ENCODE peak calls at places on chromosomes 4 and X, in ten cellular contexts. A is left lung, S is coronary artery, Z is ovary, C is IMR-90, E is foreskin fibroblast, N is type B pancreatic cell, R is GM13977, T is glutamatergic neuron, U is BJ. V is an unnamed sample.

GRCh38 chrX:37378399-37378798 is 29.2 kb downstream of the PRRG1 start:
- DNase-seq in A (no peak), S (no peak), Z (no peak), C (peak), E (peak), N (no peak), R (no peak), T (no peak), U (no peak), V (no peak)

GRCh38 chr4:158297866-158298265 is 87.6 kb downstream of the TMEM144 start:
- DNase-seq in A (no peak), S (no peak), Z (no peak), C (no peak), E (no peak), N (no peak), R (no peak), T (no peak), U (no peak), V (no peak)

GRCh38 chr4:69760455-69760854 is at the start of gene SULT1B1:
- DNase-seq in A (no peak), S (no peak), Z (no peak), C (peak), E (peak), N (no peak), R (no peak), T (no peak), U (no peak), V (peak)

GRCh38 chr4:4504783-4505182 is 37.1 kb downstream of the STX18 start:
- DNase-seq in A (no peak), S (no peak), Z (no peak), C (no peak), E (no peak), N (no peak), R (no peak), T (no peak), U (no peak), V (no peak)

GRCh38 chr4:24104173-24104572 is 214.3 kb upstream of the PPARGC1A start:
- DNase-seq in A (no peak), S (no peak), Z (no peak), C (peak), E (peak), N (no peak), R (no peak), T (no peak), U (no peak), V (no peak)

GRCh38 chr4:42627887-42628646 is 28.8 kb downstream of the ATP8A1 start:
- DNase-seq in A (no peak), S (peak), Z (peak), C (no peak), E (no peak), N (no peak), R (peak), T (peak), U (no peak), V (peak)

GRCh38 chrX:119981286-119982070 is 37.9 kb upstream of the NKAP start:
- DNase-seq in A (no peak), S (no peak), Z (no peak), C (peak), E (no peak), N (no peak), R (peak), T (peak), U (no peak), V (peak)

GRCh38 chr4:168421671-168422070 is 58.6 kb downstream of the DDX60L start:
- DNase-seq in A (no peak), S (no peak), Z (no peak), C (peak), E (peak), N (no peak), R (no peak), T (no peak), U (no peak), V (peak)

GRCh38 chrX:53244610-53245009 is 19.6 kb upstream of the KDM5C start:
- DNase-seq in A (no peak), S (no peak), Z (no peak), C (no peak), E (no peak), N (no peak), R (no peak), T (no peak), U (no peak), V (no peak)

GRCh38 chrX:150227873-150228272 is 135.2 kb upstream of the MAMLD1 start:
- DNase-seq in A (no peak), S (peak), Z (no peak), C (no peak), E (no peak), N (peak), R (no peak), T (no peak), U (no peak), V (no peak)

GRCh38 chr4:110087116-110087708 is 111.2 kb downstream of the ELOVL6 start:
- DNase-seq in A (no peak), S (no peak), Z (no peak), C (peak), E (peak), N (no peak), R (no peak), T (no peak), U (peak), V (no peak)

GRCh38 chrX:37383313-37383712 is 34.1 kb downstream of the PRRG1 start:
- DNase-seq in A (no peak), S (no peak), Z (no peak), C (peak), E (no peak), N (no peak), R (no peak), T (no peak), U (no peak), V (no peak)

GRCh38 chrX:69493193-69493592 is 10.9 kb upstream of the NALF2 start:
- DNase-seq in A (no peak), S (no peak), Z (no peak), C (no peak), E (no peak), N (no peak), R (peak), T (peak), U (no peak), V (peak)

GRCh38 chrX:2665387-2666304 is 25.4 kb upstream of the CD99 start:
- DNase-seq in A (no peak), S (no peak), Z (no peak), C (no peak), E (no peak), N (no peak), R (no peak), T (no peak), U (no peak), V (no peak)

GRCh38 chr4:157804986-157805385 is 367.8 kb downstream of the GASK1B start:
- DNase-seq in A (no peak), S (no peak), Z (no peak), C (no peak), E (no peak), N (no peak), R (no peak), T (no peak), U (no peak), V (no peak)

GRCh38 chrX:82134378-82134777 is 932.5 kb downstream of the SH3BGRL start:
- DNase-seq in A (no peak), S (no peak), Z (no peak), C (no peak), E (no peak), N (no peak), R (no peak), T (no peak), U (no peak), V (no peak)

GRCh38 chr4:29336851-29337250 is 1383.3 kb upstream of the PCDH7 start:
- DNase-seq in A (no peak), S (no peak), Z (no peak), C (no peak), E (no peak), N (no peak), R (no peak), T (no peak), U (no peak), V (no peak)

GRCh38 chr4:153645183-153645582 is 38.9 kb upstream of the TLR2 start:
- DNase-seq in A (no peak), S (no peak), Z (no peak), C (no peak), E (no peak), N (no peak), R (no peak), T (no peak), U (no peak), V (peak)

GRCh38 chr4:52057196-52057595 is 6.1 kb downstream of the SPATA18 start:
- DNase-seq in A (no peak), S (no peak), Z (no peak), C (no peak), E (no peak), N (no peak), R (no peak), T (no peak), U (no peak), V (no peak)

GRCh38 chrX:87572911-87573310 is 55.3 kb downstream of the KLHL4 start:
- DNase-seq in A (no peak), S (no peak), Z (no peak), C (no peak), E (no peak), N (no peak), R (no peak), T (no peak), U (no peak), V (no peak)

GRCh38 chr4:149065753-149066152 is 623.5 kb upstream of the NR3C2 start:
- DNase-seq in A (no peak), S (no peak), Z (no peak), C (no peak), E (no peak), N (no peak), R (no peak), T (no peak), U (no peak), V (no peak)

GRCh38 chr4:11232004-11232403 is 196.7 kb downstream of the HS3ST1 start:
- DNase-seq in A (no peak), S (no peak), Z (no peak), C (no peak), E (no peak), N (no peak), R (no peak), T (no peak), U (no peak), V (no peak)

GRCh38 chr4:88738714-88739366 is 41.2 kb upstream of the NAP1L5 start:
- DNase-seq in A (no peak), S (no peak), Z (no peak), C (peak), E (no peak), N (no peak), R (no peak), T (no peak), U (no peak), V (no peak)

GRCh38 chr4:147707892-147708672 is 23.8 kb upstream of the ARHGAP10 start:
- DNase-seq in A (no peak), S (no peak), Z (no peak), C (peak), E (peak), N (no peak), R (peak), T (peak), U (no peak), V (peak)

GRCh38 chr4:27702710-27703431 is 842.2 kb downstream of the STIM2 start:
- DNase-seq in A (no peak), S (no peak), Z (no peak), C (peak), E (no peak), N (no peak), R (peak), T (no peak), U (no peak), V (peak)

GRCh38 chr4:95551653-95552052 is 2.9 kb upstream of the UNC5C start:
- DNase-seq in A (no peak), S (no peak), Z (no peak), C (no peak), E (no peak), N (no peak), R (no peak), T (no peak), U (no peak), V (no peak)

GRCh38 chrX:148133099-148133725 is 152.1 kb downstream of the FMR1NB start:
- DNase-seq in A (no peak), S (no peak), Z (no peak), C (no peak), E (no peak), N (no peak), R (no peak), T (no peak), U (no peak), V (no peak)

GRCh38 chr4:62260256-62260655 is 1060.1 kb downstream of the ADGRL3 start:
- DNase-seq in A (no peak), S (no peak), Z (no peak), C (no peak), E (no peak), N (no peak), R (no peak), T (no peak), U (no peak), V (no peak)

GRCh38 chr4:183201331-183201730 is 102.3 kb downstream of the WWC2 start:
- DNase-seq in A (no peak), S (no peak), Z (no peak), C (peak), E (peak), N (no peak), R (no peak), T (no peak), U (peak), V (no peak)

GRCh38 chrX:54977387-54977786 is 16.6 kb downstream of the PFKFB1 start:
- DNase-seq in A (no peak), S (no peak), Z (no peak), C (no peak), E (no peak), N (no peak), R (no peak), T (no peak), U (no peak), V (no peak)

GRCh38 chr4:185305979-185306442 is 89.7 kb downstream of the LRP2BP start:
- DNase-seq in A (no peak), S (no peak), Z (no peak), C (peak), E (peak), N (no peak), R (no peak), T (no peak), U (peak), V (no peak)

GRCh38 chr4:185307136-185307950 is 88.4 kb downstream of the LRP2BP start:
- DNase-seq in A (no peak), S (no peak), Z (no peak), C (peak), E (no peak), N (no peak), R (peak), T (no peak), U (no peak), V (no peak)

GRCh38 chr4:185309770-185310169 is 86.0 kb downstream of the LRP2BP start:
- DNase-seq in A (no peak), S (no peak), Z (no peak), C (no peak), E (no peak), N (no peak), R (peak), T (no peak), U (no peak), V (no peak)

GRCh38 chr4:185304541-185304940 is 91.2 kb downstream of the LRP2BP start:
- DNase-seq in A (no peak), S (no peak), Z (no peak), C (peak), E (no peak), N (no peak), R (no peak), T (no peak), U (no peak), V (no peak)

DNA sequence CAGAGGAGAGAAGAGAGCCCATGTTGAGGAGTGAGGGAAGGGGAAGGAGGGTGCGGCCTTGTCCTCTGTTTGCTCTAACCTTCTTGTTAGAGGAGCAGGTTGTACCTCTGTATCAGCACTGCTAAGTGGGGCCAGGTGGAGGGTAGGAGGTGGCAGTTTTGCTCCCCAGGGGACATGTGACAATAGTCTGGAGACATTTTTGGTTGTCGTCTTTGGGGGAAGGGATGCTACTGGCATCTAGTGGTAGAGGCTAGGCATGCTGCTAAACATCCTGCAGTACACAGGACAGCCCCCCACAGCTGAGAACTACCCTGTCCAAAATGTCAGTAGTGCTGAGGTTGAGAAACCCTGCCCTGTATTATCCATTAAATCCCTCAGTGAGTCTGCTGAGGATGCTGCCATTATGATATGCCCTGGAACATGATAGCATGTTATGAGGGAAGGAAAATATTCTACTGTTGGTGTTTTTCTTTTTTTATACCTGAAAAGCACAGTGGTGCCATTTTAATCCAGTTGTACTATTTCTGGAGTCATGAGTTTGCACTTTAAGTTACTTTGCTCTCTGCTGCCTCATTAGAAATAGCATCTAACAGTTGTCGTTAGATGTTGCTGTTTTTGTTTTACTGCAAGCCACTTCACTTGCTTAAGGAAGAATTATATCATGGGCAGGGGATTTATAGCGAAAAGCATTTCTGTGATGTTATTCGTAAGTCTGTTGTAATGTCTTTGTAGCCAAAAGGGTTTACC is 90.6 kb downstream of the LRP2BP start:
- DNase-seq in A (peak), S (no peak), Z (no peak), C (peak), E (no peak), N (no peak), R (no peak), T (peak), U (no peak), V (peak)
- TF ChIP-seq CTCF in A (no peak), S (no peak), Z (no peak), C (peak), E (peak), N (peak), R (peak), T (no peak), U (peak), V (peak)

GRCh38 chr4:108637856-108638255 is 12.5 kb upstream of the OSTC start:
- DNase-seq in A (no peak), S (no peak), Z (no peak), C (no peak), E (no peak), N (no peak), R (no peak), T (no peak), U (no peak), V (no peak)
- TF ChIP-seq CTCF in A (no peak), S (no peak), Z (no peak), C (peak), E (peak), N (peak), R (no peak), T (no peak), U (peak), V (no peak)

DNA sequence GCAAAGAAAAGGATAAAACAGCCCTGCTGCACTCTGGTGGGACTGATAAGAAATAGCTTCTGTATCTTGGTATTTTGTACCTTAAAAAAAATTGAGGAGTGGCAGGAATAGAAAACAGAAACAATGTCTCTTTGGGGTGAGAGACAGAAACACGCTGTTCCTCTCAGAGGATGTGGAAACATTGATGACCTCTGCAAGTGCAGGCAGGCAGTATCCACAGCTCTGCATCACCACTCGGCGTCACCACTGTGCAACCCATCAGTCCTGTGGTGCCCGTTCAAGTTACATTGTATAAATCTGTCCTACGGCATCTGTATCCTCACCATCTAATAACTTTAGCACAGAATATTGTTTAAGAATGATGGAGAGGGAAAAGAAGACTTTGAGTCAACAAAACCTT is 152.4 kb upstream of the SPRY1 start:
- DNase-seq in A (peak), S (no peak), Z (no peak), C (peak), E (peak), N (no peak), R (no peak), T (no peak), U (no peak), V (peak)
- TF ChIP-seq CTCF in A (no peak), S (no peak), Z (no peak), C (peak), E (no peak), N (no peak), R (no peak), T (no peak), U (no peak), V (no peak)

GRCh38 chr4:37836256-37836655 is 9.8 kb downstream of the PGM2 start:
- DNase-seq in A (no peak), S (no peak), Z (no peak), C (no peak), E (no peak), N (no peak), R (no peak), T (no peak), U (no peak), V (no peak)
- TF ChIP-seq CTCF in A (no peak), S (no peak), Z (no peak), C (no peak), E (no peak), N (no peak), R (no peak), T (no peak), U (no peak), V (no peak)

GRCh38 chrX:140050906-140051305 is 85.6 kb upstream of the CXorf66 start:
- DNase-seq in A (no peak), S (no peak), Z (no peak), C (peak), E (no peak), N (no peak), R (no peak), T (no peak), U (no peak), V (no peak)
- TF ChIP-seq CTCF in A (peak), S (no peak), Z (no peak), C (peak), E (peak), N (peak), R (peak), T (peak), U (peak), V (no peak)

GRCh38 chr4:18689308-18689915 is 667.9 kb upstream of the LCORL start:
- DNase-seq in A (no peak), S (no peak), Z (no peak), C (peak), E (peak), N (peak), R (peak), T (peak), U (peak), V (peak)

GRCh38 chr4:18686338-18687039 is 664.9 kb upstream of the LCORL start:
- DNase-seq in A (no peak), S (no peak), Z (no peak), C (no peak), E (no peak), N (no peak), R (no peak), T (no peak), U (no peak), V (no peak)

GRCh38 chr4:18695733-18696527 is 674.4 kb upstream of the LCORL start:
- DNase-seq in A (no peak), S (no peak), Z (no peak), C (no peak), E (no peak), N (no peak), R (no peak), T (no peak), U (no peak), V (peak)

GRCh38 chr4:18691431-18692200 is 670.1 kb upstream of the LCORL start:
- DNase-seq in A (no peak), S (no peak), Z (no peak), C (no peak), E (no peak), N (no peak), R (no peak), T (no peak), U (no peak), V (no peak)
- TF ChIP-seq CTCF in A (no peak), S (no peak), Z (no peak), C (no peak), E (no peak), N (no peak), R (no peak), T (no peak), U (no peak), V (no peak)

GRCh38 chrX:130299279-130300009 is 30.7 kb upstream of the ZNF280C start:
- DNase-seq in A (no peak), S (no peak), Z (no peak), C (no peak), E (no peak), N (no peak), R (no peak), T (no peak), U (no peak), V (no peak)

GRCh38 chrX:130301405-130301804 is 32.7 kb upstream of the ZNF280C start:
- DNase-seq in A (no peak), S (no peak), Z (no peak), C (no peak), E (no peak), N (no peak), R (no peak), T (no peak), U (no peak), V (no peak)

GRCh38 chrX:130300010-130300282 is 31.2 kb upstream of the ZNF280C start:
- DNase-seq in A (no peak), S (no peak), Z (no peak), C (no peak), E (no peak), N (no peak), R (no peak), T (no peak), U (no peak), V (no peak)

GRCh38 chrX:130304587-130305368 is 34.9 kb upstream of the SLC25A14 start:
- DNase-seq in A (no peak), S (no peak), Z (no peak), C (no peak), E (no peak), N (no peak), R (no peak), T (no peak), U (no peak), V (no peak)
- TF ChIP-seq CTCF in A (no peak), S (no peak), Z (no peak), C (no peak), E (no peak), N (no peak), R (no peak), T (no peak), U (no peak), V (no peak)

V was measured in activated CD8-positive, alpha-beta T cell treated with anti-CD3 and anti-CD28 coated beads for 36 hours.